ENCODE peak calls at places on chromosome 11, in eight cellular contexts. One of them, this sample, is unnamed.

GRCh38 chr11:95363710-95364109 is 132.7 kb upstream of the SESN3 start:
- DNase-seq in AG04449: no peak
- DNase-seq in B cell: no peak
- DNase-seq in HFFc6: no peak
- DNase-seq in astrocyte of the spinal cord: no peak
- DNase-seq in CD4-positive, alpha-beta T cell: no peak
- DNase-seq in suprapubic skin: no peak
- DNase-seq in RWPE1: no peak
- DNase-seq in this sample: no peak

GRCh38 chr11:27280131-27280530 is 82.9 kb downstream of the CCDC34 start:
- DNase-seq in RWPE1: no peak
- DNase-seq in CD4-positive, alpha-beta T cell: no peak
- DNase-seq in B cell: no peak
- DNase-seq in astrocyte of the spinal cord: no peak
- DNase-seq in suprapubic skin: no peak
- DNase-seq in HFFc6: no peak
- DNase-seq in AG04449: no peak
- DNase-seq in this sample: no peak

GRCh38 chr11:33970984-33971466 is 79.1 kb upstream of the LMO2 start:
- DNase-seq in AG04449: no peak
- DNase-seq in RWPE1: peak; percentile 58
- DNase-seq in HFFc6: peak; percentile 39
- DNase-seq in B cell: peak; percentile 62
- DNase-seq in CD4-positive, alpha-beta T cell: no peak
- DNase-seq in astrocyte of the spinal cord: peak; percentile 52
- DNase-seq in suprapubic skin: peak; percentile 62
- DNase-seq in this sample: peak; percentile 40

GRCh38 chr11:34343153-34343552 is 14.7 kb downstream of the ABTB2 start:
- DNase-seq in AG04449: peak; percentile 45
- DNase-seq in HFFc6: peak; percentile 79
- DNase-seq in CD4-positive, alpha-beta T cell: no peak
- DNase-seq in B cell: no peak
- DNase-seq in suprapubic skin: no peak
- DNase-seq in astrocyte of the spinal cord: peak; percentile 91
- DNase-seq in RWPE1: peak; percentile 63
- DNase-seq in this sample: peak; percentile 50

GRCh38 chr11:122863704-122864326 is 18.7 kb upstream of the JHY start:
- DNase-seq in CD4-positive, alpha-beta T cell: peak; percentile 35
- DNase-seq in RWPE1: peak; percentile 63
- DNase-seq in astrocyte of the spinal cord: peak; percentile 51
- DNase-seq in HFFc6: peak; percentile 32
- DNase-seq in suprapubic skin: no peak
- DNase-seq in B cell: no peak
- DNase-seq in AG04449: no peak
- DNase-seq in this sample: peak; percentile 37

GRCh38 chr11:93775289-93775688 is 8.8 kb upstream of the MED17 start:
- DNase-seq in B cell: no peak
- DNase-seq in suprapubic skin: no peak
- DNase-seq in astrocyte of the spinal cord: no peak
- DNase-seq in RWPE1: no peak
- DNase-seq in HFFc6: no peak
- DNase-seq in CD4-positive, alpha-beta T cell: no peak
- DNase-seq in AG04449: no peak
- DNase-seq in this sample: peak; percentile 11

GRCh38 chr11:46537121-46537520 is 56.7 kb downstream of the AMBRA1 start:
- DNase-seq in CD4-positive, alpha-beta T cell: no peak
- DNase-seq in suprapubic skin: no peak
- DNase-seq in HFFc6: peak; percentile 12
- DNase-seq in RWPE1: no peak
- DNase-seq in astrocyte of the spinal cord: peak; percentile 12
- DNase-seq in AG04449: no peak
- DNase-seq in B cell: no peak
- DNase-seq in this sample: no peak

GRCh38 chr11:96037267-96037990 is 113.5 kb upstream of the MTMR2 start:
- DNase-seq in CD4-positive, alpha-beta T cell: no peak
- DNase-seq in AG04449: no peak
- DNase-seq in B cell: no peak
- DNase-seq in HFFc6: peak; percentile 27
- DNase-seq in RWPE1: peak; percentile 41
- DNase-seq in astrocyte of the spinal cord: peak; percentile 60
- DNase-seq in suprapubic skin: no peak
- DNase-seq in this sample: peak; percentile 32

GRCh38 chr11:100930185-100930778 is 199.3 kb downstream of the PGR start:
- DNase-seq in AG04449: peak; percentile 29
- DNase-seq in B cell: no peak
- DNase-seq in astrocyte of the spinal cord: peak; percentile 85
- DNase-seq in HFFc6: peak; percentile 67
- DNase-seq in suprapubic skin: no peak
- DNase-seq in CD4-positive, alpha-beta T cell: no peak
- DNase-seq in RWPE1: peak; percentile 34
- DNase-seq in this sample: peak; percentile 1

GRCh38 chr11:2355000-2355644 is 22.0 kb upstream of the CD81 start:
- DNase-seq in B cell: no peak
- DNase-seq in RWPE1: no peak
- DNase-seq in HFFc6: peak; percentile 67
- DNase-seq in suprapubic skin: no peak
- DNase-seq in astrocyte of the spinal cord: peak; percentile 37
- DNase-seq in AG04449: no peak
- DNase-seq in CD4-positive, alpha-beta T cell: no peak
- DNase-seq in this sample: no peak

GRCh38 chr11:67248653-67249052 is 17.6 kb upstream of the GRK2 start:
- DNase-seq in suprapubic skin: peak; percentile 83
- DNase-seq in astrocyte of the spinal cord: no peak
- DNase-seq in AG04449: no peak
- DNase-seq in HFFc6: peak; percentile 73
- DNase-seq in CD4-positive, alpha-beta T cell: no peak
- DNase-seq in RWPE1: peak; percentile 88
- DNase-seq in B cell: no peak
- DNase-seq in this sample: peak; percentile 66

GRCh38 chr11:125624756-125625213 is at the start of gene CHEK1:
- DNase-seq in B cell: no peak
- DNase-seq in astrocyte of the spinal cord: no peak
- DNase-seq in CD4-positive, alpha-beta T cell: no peak
- DNase-seq in RWPE1: no peak
- DNase-seq in suprapubic skin: no peak
- DNase-seq in HFFc6: no peak
- DNase-seq in AG04449: no peak
- DNase-seq in this sample: no peak

GRCh38 chr11:68056317-68057285 is 17.8 kb downstream of the TCIRG1 start:
- DNase-seq in CD4-positive, alpha-beta T cell: no peak
- DNase-seq in RWPE1: no peak
- DNase-seq in HFFc6: no peak
- DNase-seq in astrocyte of the spinal cord: no peak
- DNase-seq in AG04449: no peak
- DNase-seq in suprapubic skin: no peak
- DNase-seq in B cell: no peak
- DNase-seq in this sample: no peak

GRCh38 chr11:119115484-119116234 is 5.7 kb upstream of the HINFP start:
- DNase-seq in astrocyte of the spinal cord: no peak
- DNase-seq in B cell: no peak
- DNase-seq in RWPE1: no peak
- DNase-seq in AG04449: no peak
- DNase-seq in suprapubic skin: peak; percentile 59
- DNase-seq in CD4-positive, alpha-beta T cell: no peak
- DNase-seq in HFFc6: no peak
- DNase-seq in this sample: no peak

GRCh38 chr11:27886765-27887328 is 186.6 kb upstream of the BDNF start:
- DNase-seq in B cell: no peak
- DNase-seq in AG04449: no peak
- DNase-seq in HFFc6: no peak
- DNase-seq in CD4-positive, alpha-beta T cell: no peak
- DNase-seq in astrocyte of the spinal cord: no peak
- DNase-seq in RWPE1: no peak
- DNase-seq in suprapubic skin: no peak
- DNase-seq in this sample: no peak

GRCh38 chr11:132576706-132577105 is 955.6 kb downstream of the OPCML start:
- DNase-seq in AG04449: peak; percentile 96
- DNase-seq in HFFc6: peak; percentile 87
- DNase-seq in B cell: no peak
- DNase-seq in astrocyte of the spinal cord: peak; percentile 90
- DNase-seq in CD4-positive, alpha-beta T cell: no peak
- DNase-seq in suprapubic skin: no peak
- DNase-seq in RWPE1: no peak
- DNase-seq in this sample: no peak
- TF ChIP-seq CTCF in AG04449: no peak
- TF ChIP-seq CTCF in HFFc6: peak; percentile 23
- TF ChIP-seq CTCF in B cell: no peak
- TF ChIP-seq CTCF in astrocyte of the spinal cord: no peak
- TF ChIP-seq CTCF in CD4-positive, alpha-beta T cell: no peak
- TF ChIP-seq CTCF in suprapubic skin: no peak
- TF ChIP-seq CTCF in RWPE1: no peak
- TF ChIP-seq CTCF in this sample: no peak

GRCh38 chr11:43797337-43797736 is 83.3 kb upstream of the ALKBH3 start:
- DNase-seq in CD4-positive, alpha-beta T cell: no peak
- DNase-seq in B cell: no peak
- DNase-seq in RWPE1: no peak
- DNase-seq in HFFc6: no peak
- DNase-seq in astrocyte of the spinal cord: no peak
- DNase-seq in AG04449: no peak
- DNase-seq in suprapubic skin: no peak
- DNase-seq in this sample: no peak

GRCh38 chr11:43803766-43804165 is 76.9 kb upstream of the ALKBH3 start:
- DNase-seq in suprapubic skin: no peak
- DNase-seq in B cell: no peak
- DNase-seq in RWPE1: no peak
- DNase-seq in AG04449: no peak
- DNase-seq in astrocyte of the spinal cord: no peak
- DNase-seq in CD4-positive, alpha-beta T cell: no peak
- DNase-seq in HFFc6: no peak
- DNase-seq in this sample: no peak

GRCh38 chr11:43806976-43807375 is 73.7 kb upstream of the ALKBH3 start:
- DNase-seq in AG04449: no peak
- DNase-seq in B cell: no peak
- DNase-seq in suprapubic skin: no peak
- DNase-seq in HFFc6: no peak
- DNase-seq in RWPE1: no peak
- DNase-seq in CD4-positive, alpha-beta T cell: no peak
- DNase-seq in astrocyte of the spinal cord: no peak
- DNase-seq in this sample: no peak

GRCh38 chr11:43797866-43798265 is 82.8 kb upstream of the ALKBH3 start:
- DNase-seq in CD4-positive, alpha-beta T cell: no peak
- DNase-seq in astrocyte of the spinal cord: no peak
- DNase-seq in suprapubic skin: no peak
- DNase-seq in B cell: no peak
- DNase-seq in AG04449: no peak
- DNase-seq in RWPE1: no peak
- DNase-seq in HFFc6: no peak
- DNase-seq in this sample: no peak

DNA sequence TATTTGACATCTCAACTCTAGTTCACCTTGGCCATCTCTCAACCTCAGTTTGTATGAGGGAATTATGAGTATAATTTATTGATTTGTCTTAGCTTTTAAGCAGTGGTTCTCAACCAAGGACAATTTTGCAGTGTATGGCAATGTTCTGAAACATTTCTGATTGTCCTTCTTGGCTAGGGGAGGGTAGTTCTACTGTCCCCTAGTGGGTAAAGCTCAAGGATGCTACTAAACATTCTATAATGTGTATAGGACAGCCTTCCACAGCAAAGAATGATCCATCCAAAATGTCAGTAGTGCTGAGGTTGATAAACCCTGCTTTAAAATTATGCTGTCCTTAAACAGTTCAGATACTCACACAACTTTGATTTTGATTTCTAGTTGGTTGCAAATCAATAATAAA is 78.1 kb upstream of the ALKBH3 start:
- DNase-seq in B cell: no peak
- DNase-seq in RWPE1: no peak
- DNase-seq in HFFc6: no peak
- DNase-seq in astrocyte of the spinal cord: no peak
- DNase-seq in suprapubic skin: no peak
- DNase-seq in CD4-positive, alpha-beta T cell: no peak
- DNase-seq in AG04449: no peak
- DNase-seq in this sample: no peak
- TF ChIP-seq CTCF in B cell: no peak
- TF ChIP-seq CTCF in RWPE1: no peak
- TF ChIP-seq CTCF in HFFc6: peak; percentile 68
- TF ChIP-seq CTCF in astrocyte of the spinal cord: peak; percentile 48
- TF ChIP-seq CTCF in suprapubic skin: no peak
- TF ChIP-seq CTCF in CD4-positive, alpha-beta T cell: no peak
- TF ChIP-seq CTCF in AG04449: peak; percentile 25
- TF ChIP-seq CTCF in this sample: peak; percentile 20

GRCh38 chr11:62610814-62611704 is 1.5 kb downstream of the EML3 start:
- DNase-seq in HFFc6: no peak
- DNase-seq in B cell: no peak
- DNase-seq in astrocyte of the spinal cord: no peak
- DNase-seq in RWPE1: no peak
- DNase-seq in AG04449: no peak
- DNase-seq in CD4-positive, alpha-beta T cell: no peak
- DNase-seq in suprapubic skin: no peak
- DNase-seq in this sample: no peak

GRCh38 chr11:62605902-62606301 is 4.2 kb upstream of the MTA2 start:
- DNase-seq in AG04449: no peak
- DNase-seq in RWPE1: no peak
- DNase-seq in suprapubic skin: no peak
- DNase-seq in B cell: no peak
- DNase-seq in astrocyte of the spinal cord: no peak
- DNase-seq in CD4-positive, alpha-beta T cell: no peak
- DNase-seq in HFFc6: no peak
- DNase-seq in this sample: no peak

GRCh38 chr11:62607729-62608128 is 4.8 kb downstream of the EML3 start:
- DNase-seq in astrocyte of the spinal cord: no peak
- DNase-seq in B cell: no peak
- DNase-seq in RWPE1: no peak
- DNase-seq in AG04449: no peak
- DNase-seq in HFFc6: no peak
- DNase-seq in CD4-positive, alpha-beta T cell: no peak
- DNase-seq in suprapubic skin: no peak
- DNase-seq in this sample: no peak

GRCh38 chr11:62610403-62610802 is 2.2 kb downstream of the EML3 start:
- DNase-seq in astrocyte of the spinal cord: no peak
- DNase-seq in AG04449: no peak
- DNase-seq in CD4-positive, alpha-beta T cell: no peak
- DNase-seq in B cell: no peak
- DNase-seq in HFFc6: no peak
- DNase-seq in RWPE1: no peak
- DNase-seq in suprapubic skin: no peak
- DNase-seq in this sample: no peak

DNA sequence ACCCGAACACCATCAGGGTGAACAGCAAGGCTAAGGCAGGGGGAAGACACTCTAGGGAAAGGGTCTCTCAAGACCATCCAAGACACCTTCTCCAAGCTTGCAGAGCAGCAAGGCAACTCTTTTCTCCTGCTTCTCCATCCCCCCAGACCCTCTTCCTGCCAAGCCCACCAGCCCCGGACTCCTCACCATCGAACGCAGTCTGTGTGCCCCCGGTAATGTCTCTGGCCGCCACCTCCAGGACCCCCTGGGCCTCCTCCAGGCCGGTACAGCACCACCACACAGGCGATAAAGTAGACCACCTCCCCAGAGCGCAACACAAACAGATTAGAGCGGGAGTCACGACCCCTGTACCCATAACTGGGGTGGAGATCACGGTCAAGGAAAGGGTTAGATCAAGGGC is 3.8 kb downstream of the EML3 start:
- DNase-seq in astrocyte of the spinal cord: no peak
- DNase-seq in suprapubic skin: no peak
- DNase-seq in CD4-positive, alpha-beta T cell: no peak
- DNase-seq in HFFc6: no peak
- DNase-seq in B cell: no peak
- DNase-seq in AG04449: no peak
- DNase-seq in RWPE1: no peak
- DNase-seq in this sample: no peak
- TF ChIP-seq CTCF in astrocyte of the spinal cord: no peak
- TF ChIP-seq CTCF in suprapubic skin: no peak
- TF ChIP-seq CTCF in CD4-positive, alpha-beta T cell: no peak
- TF ChIP-seq CTCF in HFFc6: no peak
- TF ChIP-seq CTCF in B cell: no peak
- TF ChIP-seq CTCF in AG04449: no peak
- TF ChIP-seq CTCF in RWPE1: no peak
- TF ChIP-seq CTCF in this sample: no peak

GRCh38 chr11:5891216-5891800 is 1.7 kb upstream of the OR52E5 start:
- DNase-seq in RWPE1: no peak
- DNase-seq in suprapubic skin: no peak
- DNase-seq in astrocyte of the spinal cord: peak; percentile 4
- DNase-seq in CD4-positive, alpha-beta T cell: no peak
- DNase-seq in HFFc6: no peak
- DNase-seq in AG04449: no peak
- DNase-seq in B cell: no peak
- DNase-seq in this sample: no peak
- TF ChIP-seq CTCF in RWPE1: peak; percentile 35
- TF ChIP-seq CTCF in suprapubic skin: peak; percentile 16
- TF ChIP-seq CTCF in astrocyte of the spinal cord: peak; percentile 24
- TF ChIP-seq CTCF in CD4-positive, alpha-beta T cell: peak; percentile 48
- TF ChIP-seq CTCF in HFFc6: peak; percentile 79
- TF ChIP-seq CTCF in AG04449: no peak
- TF ChIP-seq CTCF in B cell: peak; percentile 72
- TF ChIP-seq CTCF in this sample: no peak

This sample was measured in Calu3.